ENCODE peak calls at places on chromosomes 16 and 17, in seven cellular contexts. E is GM19239, R is DMS 273 treated with DMSO at 0.1 percent for 48 hours, N is neural crest cell, U is NCI-H1105, C is A172, X is adipocyte. V is an unnamed sample.

GRCh38 chr17:78040561-78041400 is 82.3 kb downstream of the TNRC6C start:
- DNase-seq in E (no peak), C (peak), R (peak), N (no peak), X (peak), U (peak), V (no peak)

GRCh38 chr16:11024333-11025053 is 80.1 kb downstream of the CLEC16A start:
- DNase-seq in C (no peak), R (no peak), E (no peak), N (no peak), X (no peak), U (no peak), V (no peak)

GRCh38 chr17:2239882-2240430 is 63.6 kb downstream of the SMG6 start:
- DNase-seq in N (no peak), X (peak), C (peak), E (no peak), U (no peak), R (no peak), V (peak)

GRCh38 chr17:62716834-62717588 is 89.5 kb downstream of the MRC2 start:
- DNase-seq in C (no peak), U (no peak), X (no peak), E (no peak), N (no peak), R (no peak), V (no peak)

GRCh38 chr16:53541326-53541725 is 38.3 kb upstream of the AKTIP start:
- DNase-seq in U (no peak), R (no peak), E (no peak), C (no peak), X (peak), N (no peak), V (no peak)

GRCh38 chr16:78311831-78312230 is 212.4 kb downstream of the WWOX start:
- DNase-seq in N (no peak), R (no peak), C (no peak), E (no peak), X (no peak), U (no peak), V (no peak)

GRCh38 chr17:81420769-81421462 is 25.7 kb downstream of the BAHCC1 start:
- DNase-seq in E (no peak), N (no peak), C (peak), X (peak), R (no peak), U (no peak), V (no peak)

GRCh38 chr17:4675791-4676190 is 28.1 kb downstream of the PELP1 start:
- DNase-seq in N (no peak), C (no peak), X (no peak), E (no peak), R (no peak), U (no peak), V (no peak)

GRCh38 chr17:20203021-20203420 is 193.9 kb downstream of the SPECC1 start:
- DNase-seq in U (no peak), X (no peak), C (no peak), R (no peak), E (no peak), N (no peak), V (no peak)

GRCh38 chr16:30535777-30536190 is 1.1 kb upstream of the ZNF747 start:
- DNase-seq in U (peak), X (peak), E (peak), C (no peak), R (no peak), N (peak), V (peak)

GRCh38 chr17:15451681-15452080 is 15.7 kb downstream of the CDRT4 start:
- DNase-seq in C (peak), R (no peak), U (no peak), E (no peak), X (no peak), N (no peak), V (no peak)

GRCh38 chr17:57486416-57486815 is 230.1 kb downstream of the MSI2 start:
- DNase-seq in N (no peak), U (no peak), E (no peak), X (no peak), C (no peak), R (no peak), V (no peak)

GRCh38 chr16:86072328-86073102 is 173.6 kb downstream of the IRF8 start:
- DNase-seq in U (peak), C (peak), R (peak), E (peak), X (peak), N (peak), V (peak)

GRCh38 chr17:81436294-81436849 is 41.1 kb downstream of the BAHCC1 start:
- DNase-seq in X (no peak), U (no peak), E (no peak), C (no peak), R (peak), N (no peak), V (no peak)

GRCh38 chr17:1422907-1423306 is 22.9 kb upstream of the YWHAE start:
- DNase-seq in X (peak), E (no peak), N (no peak), R (no peak), C (peak), U (no peak), V (peak)

GRCh38 chr17:7321466-7321865 is 6.3 kb upstream of the GPS2 start:
- DNase-seq in E (no peak), R (no peak), C (no peak), U (no peak), X (no peak), N (no peak), V (no peak)

GRCh38 chr16:24737391-24737871 is 8.0 kb downstream of the TNRC6A start:
- DNase-seq in R (no peak), X (peak), N (no peak), U (no peak), E (no peak), C (peak), V (no peak)

GRCh38 chr17:31508310-31509094 is 117.0 kb downstream of the RAB11FIP4 start:
- DNase-seq in E (peak), C (no peak), X (no peak), N (no peak), U (no peak), R (no peak), V (peak)

GRCh38 chr17:45722161-45722560 is 62.0 kb upstream of the CRHR1 start:
- DNase-seq in X (no peak), N (peak), R (no peak), E (no peak), U (no peak), C (no peak), V (peak)

GRCh38 chr16:48452991-48453760 is 68.0 kb upstream of the SIAH1 start:
- DNase-seq in C (peak), E (no peak), U (no peak), R (no peak), X (no peak), N (no peak), V (no peak)

GRCh38 chr17:36641331-36641876 is 40.0 kb downstream of the MRM1 start:
- DNase-seq in C (no peak), E (no peak), U (no peak), X (peak), N (no peak), R (no peak), V (peak)

GRCh38 chr17:29155966-29156338 is 24.2 kb downstream of the MYO18A start:
- DNase-seq in X (peak), R (no peak), U (no peak), E (no peak), C (peak), N (no peak), V (peak)

GRCh38 chr16:10172848-10173655 is 9.2 kb downstream of the GRIN2A start:
- DNase-seq in X (no peak), R (no peak), C (peak), E (no peak), N (no peak), U (no peak), V (peak)

GRCh38 chr17:49890077-49890821 is 42.4 kb upstream of the TAC4 start:
- DNase-seq in R (no peak), U (no peak), N (no peak), E (no peak), X (no peak), C (no peak), V (peak)

GRCh38 chr17:79562117-79562805 is 48.6 kb downstream of the RBFOX3 start:
- DNase-seq in R (no peak), C (no peak), E (no peak), X (no peak), U (no peak), N (no peak), V (no peak)

GRCh38 chr17:81866440-81867122 is 4.6 kb downstream of the ARHGDIA start:
- DNase-seq in X (no peak), U (no peak), R (no peak), N (no peak), C (no peak), E (no peak), V (no peak)

GRCh38 chr17:16991349-16992009 is 19.6 kb upstream of the TNFRSF13B start:
- DNase-seq in N (peak), E (peak), U (peak), R (peak), X (peak), C (peak), V (peak)

GRCh38 chr17:54968954-54969400 is 412 bp downstream of the STXBP4 start:
- DNase-seq in C (no peak), R (no peak), N (no peak), E (no peak), U (no peak), X (peak), V (no peak)

GRCh38 chr17:48883171-48883570 is 9.4 kb upstream of the ATP5MC1 start:
- DNase-seq in N (no peak), E (no peak), R (no peak), U (no peak), C (no peak), X (no peak), V (no peak)

V was measured in mesendoderm.